ENCODE peak calls at places on chromosomes 16 and 17, in six cellular contexts. E, J, N, I, T and S are unnamed samples.

GRCh38 chr16:719815-720506 is 985 bp upstream of the ANTKMT start:
- DNase-seq in E (no peak), J (peak; percentile 60), N (no peak), I (no peak), T (no peak), S (no peak)

GRCh38 chr17:46199379-46199778 is 6.2 kb upstream of the KANSL1 start:
- DNase-seq in E (no peak), J (no peak), N (no peak), I (no peak), T (no peak), S (no peak)

GRCh38 chr17:70558821-70559220 is 389.5 kb downstream of the KCNJ2 start:
- DNase-seq in E (no peak), J (no peak), N (no peak), I (no peak), T (no peak), S (no peak)

GRCh38 chr17:17403899-17404576 is 72.8 kb upstream of the MED9 start:
- DNase-seq in E (no peak), J (peak; percentile 38), N (no peak), I (peak; percentile 23), T (no peak), S (no peak)

GRCh38 chr16:51022852-51023251 is 128.2 kb downstream of the SALL1 start:
- DNase-seq in E (no peak), J (no peak), N (no peak), I (no peak), T (no peak), S (no peak)

GRCh38 chr17:62898239-62898864 is 67.7 kb upstream of the TANC2 start:
- DNase-seq in E (no peak), J (peak; percentile 86), N (no peak), I (no peak), T (no peak), S (no peak)

GRCh38 chr17:19470529-19471261 is 59.7 kb downstream of the RNF112 start:
- DNase-seq in E (peak; percentile 44), J (no peak), N (no peak), I (no peak), T (peak; percentile 36), S (no peak)

GRCh38 chr16:22189473-22190168 is 16.5 kb upstream of the EEF2K start:
- DNase-seq in E (peak; percentile 23), J (peak; percentile 74), N (peak; percentile 80), I (no peak), T (no peak), S (no peak)

GRCh38 chr16:69918241-69918640 is 32.9 kb upstream of the CLEC18A start:
- DNase-seq in E (no peak), J (no peak), N (no peak), I (no peak), T (no peak), S (no peak)

GRCh38 chr17:15257316-15257925 is 7.7 kb downstream of the PMP22 start:
- DNase-seq in E (peak; percentile 69), J (peak; percentile 71), N (peak; percentile 82), I (peak; percentile 14), T (peak; percentile 38), S (peak; percentile 53)

GRCh38 chr16:2846511-2847310 is 11.3 kb downstream of the PRSS22 start:
- DNase-seq in E (no peak), J (no peak), N (no peak), I (no peak), T (peak; percentile 60), S (peak; percentile 79)

GRCh38 chr17:2173005-2173404 is 118.1 kb downstream of the HIC1 start:
- DNase-seq in E (no peak), J (no peak), N (no peak), I (no peak), T (no peak), S (no peak)

GRCh38 chr17:17849147-17849820 is 12.5 kb upstream of the SREBF1 start:
- DNase-seq in E (no peak), J (no peak), N (no peak), I (peak; percentile 55), T (no peak), S (no peak)

GRCh38 chr17:64773836-64774761 is 112.0 kb upstream of the SMURF2 start:
- DNase-seq in E (peak; percentile 70), J (peak; percentile 55), N (no peak), I (no peak), T (peak; percentile 18), S (no peak)
- TF ChIP-seq CTCF in E (peak; percentile 40), J (peak; percentile 60), N (no peak), I (no peak), T (peak; percentile 66), S (peak; percentile 75)

GRCh38 chr16:86019446-86020047 is 120.6 kb downstream of the IRF8 start:
- DNase-seq in E (peak; percentile 49), J (no peak), N (no peak), I (no peak), T (no peak), S (no peak)
- TF ChIP-seq CTCF in E (peak; percentile 43), J (peak; percentile 73), N (no peak), I (no peak), T (peak; percentile 45), S (no peak)

GRCh38 chr17:75785770-75786538 is 1.3 kb downstream of the UNK start:
- DNase-seq in E (no peak), J (no peak), N (no peak), I (no peak), T (no peak), S (no peak)

GRCh38 chr17:75784473-75785015 is at the start of gene UNK:
- DNase-seq in E (peak; percentile 94), J (peak; percentile 98), N (peak; percentile 98), I (peak; percentile 91), T (peak; percentile 99), S (peak; percentile 96)

GRCh38 chr17:75783803-75784472 is 668 bp upstream of the UNK start:
- DNase-seq in E (no peak), J (no peak), N (peak; percentile 62), I (no peak), T (no peak), S (no peak)

GRCh38 chr17:75785016-75785769 is 587 bp downstream of the UNK start:
- DNase-seq in E (peak; percentile 79), J (peak; percentile 89), N (peak; percentile 92), I (peak; percentile 82), T (peak; percentile 73), S (no peak)

GRCh38 chr17:75783069-75783783 is 1.4 kb upstream of the UNK start:
- DNase-seq in E (no peak), J (no peak), N (no peak), I (no peak), T (no peak), S (no peak)
- TF ChIP-seq CTCF in E (peak; percentile 54), J (peak; percentile 67), N (peak; percentile 71), I (peak; percentile 88), T (peak; percentile 78), S (peak; percentile 78)

GRCh38 chr16:73219176-73219575 is 171.2 kb upstream of the ZFHX3 start:
- DNase-seq in E (no peak), J (no peak), N (no peak), I (no peak), T (no peak), S (no peak)
- TF ChIP-seq CTCF in E (no peak), J (peak; percentile 24), N (no peak), I (no peak), T (peak; percentile 33), S (no peak)